ENCODE peak calls at places on chromosomes 3 and 15, in seven cellular contexts. S is NCI-H2081 treated with DMSO at 0.1 percent for 48 hours; A is stimulated activated naive CD8-positive, alpha-beta T cell treated with anti-CD3 and anti-CD28 coated beads, Interleukin-15, amount 100 ng/mL, for 72 hours; L is activated CD8-positive, alpha-beta memory T cell treated with anti-CD3 and anti-CD28 coated beads, Interleukin-2, amount 10 ng/mL, durations not matched to agents 7 days and 5 days; K is SIG-M5; H is B cell; G is tibial artery. R is an unnamed sample.

GRCh38 chr15:60844431-60845174 is 365.7 kb upstream of the ICE2 start:
- DNase-seq in S (no peak), A (peak; percentile 59), L (peak; percentile 86), K (no peak), H (no peak), G (no peak), R (no peak)

GRCh38 chr15:60137711-60138396 is 133.7 kb downstream of the FOXB1 start:
- DNase-seq in S (no peak), A (no peak), L (no peak), K (no peak), H (no peak), G (no peak), R (no peak)

GRCh38 chr3:63745757-63746156 is 73.3 kb upstream of the C3orf49 start:
- DNase-seq in S (no peak), A (no peak), L (no peak), K (no peak), H (no peak), G (no peak), R (no peak)

GRCh38 chr15:50735156-50735555 is 30.4 kb downstream of the SPPL2A start:
- DNase-seq in S (no peak), A (no peak), L (no peak), K (no peak), H (no peak), G (no peak), R (no peak)

GRCh38 chr3:124802054-124802698 is 71.9 kb downstream of the UMPS start:
- DNase-seq in S (no peak), A (no peak), L (no peak), K (no peak), H (no peak), G (no peak), R (no peak)

GRCh38 chr15:77966540-77967290 is 110.8 kb downstream of the TBC1D2B start:
- DNase-seq in S (no peak), A (no peak), L (peak; percentile 63), K (no peak), H (peak; percentile 64), G (no peak), R (no peak)

GRCh38 chr3:4687167-4687566 is 194.0 kb downstream of the ITPR1 start:
- DNase-seq in S (no peak), A (no peak), L (no peak), K (no peak), H (no peak), G (no peak), R (no peak)

GRCh38 chr3:25350741-25351140 is 77.3 kb upstream of the RARB start:
- DNase-seq in S (no peak), A (no peak), L (no peak), K (no peak), H (no peak), G (no peak), R (no peak)

GRCh38 chr15:63348392-63348791 is 33.3 kb downstream of the CA12 start:
- DNase-seq in S (no peak), A (no peak), L (no peak), K (no peak), H (peak; percentile 23), G (peak; percentile 81), R (no peak)

GRCh38 chr3:112089956-112090898 is 4.0 kb downstream of the C3orf52 start:
- DNase-seq in S (no peak), A (no peak), L (no peak), K (no peak), H (no peak), G (no peak), R (no peak)

GRCh38 chr3:126971891-126972351 is 11.0 kb upstream of the PLXNA1 start:
- DNase-seq in S (no peak), A (no peak), L (no peak), K (no peak), H (peak; percentile 54), G (peak; percentile 87), R (no peak)

GRCh38 chr3:13164893-13165492 is 91.8 kb upstream of the IQSEC1 start:
- DNase-seq in S (no peak), A (no peak), L (no peak), K (no peak), H (no peak), G (peak; percentile 25), R (no peak)

GRCh38 chr3:169133178-169134161 is 530.0 kb downstream of the MECOM start:
- DNase-seq in S (no peak), A (no peak), L (no peak), K (no peak), H (no peak), G (no peak), R (no peak)

GRCh38 chr3:15180042-15180611 is 25.9 kb upstream of the CAPN7 start:
- DNase-seq in S (no peak), A (no peak), L (no peak), K (no peak), H (peak; percentile 18), G (no peak), R (no peak)

GRCh38 chr15:61871926-61872522 is 188.2 kb downstream of the VPS13C start:
- DNase-seq in S (peak; percentile 7), A (no peak), L (no peak), K (no peak), H (peak; percentile 13), G (no peak), R (no peak)

GRCh38 chr15:27993996-27994775 is 104.9 kb downstream of the OCA2 start:
- DNase-seq in S (no peak), A (no peak), L (no peak), K (no peak), H (no peak), G (no peak), R (no peak)

GRCh38 chr3:70096376-70097055 is 97.0 kb downstream of the SAMMSON start:
- DNase-seq in S (no peak), A (peak; percentile 1), L (no peak), K (no peak), H (no peak), G (no peak), R (no peak)

GRCh38 chr15:40340038-40340739 is 550 bp downstream of the CCDC9B start:
- DNase-seq in S (no peak), A (no peak), L (no peak), K (no peak), H (no peak), G (peak; percentile 97), R (no peak)

GRCh38 chr15:28086175-28086703 is 12.9 kb downstream of the OCA2 start:
- DNase-seq in S (no peak), A (peak; percentile 62), L (peak; percentile 72), K (no peak), H (peak; percentile 70), G (peak; percentile 70), R (peak; percentile 53)

GRCh38 chr15:84962975-84963374 is 18.7 kb upstream of the PDE8A start:
- DNase-seq in S (no peak), A (no peak), L (no peak), K (no peak), H (no peak), G (no peak), R (no peak)

GRCh38 chr3:165669502-165669901 is 167.7 kb downstream of the BCHE start:
- DNase-seq in S (no peak), A (no peak), L (no peak), K (no peak), H (no peak), G (no peak), R (no peak)

GRCh38 chr3:107384907-107385306 is 7.7 kb downstream of the CCDC54 start:
- DNase-seq in S (no peak), A (no peak), L (no peak), K (no peak), H (no peak), G (no peak), R (no peak)